ENCODE peak calls at places on chromosome 7, in four cellular contexts. X is AG08396, E is WERI-Rb-1, P is heart left ventricle. Z is an unnamed sample.
A peak's percentile ranks its signal among the peaks of the same experiment; 100 is the strongest.

GRCh38 chr7:133703547-133703946 is 423.6 kb upstream of the LRGUK start:
- DNase-seq in X (peak; percentile 76), E (no peak), P (no peak), Z (no peak)

GRCh38 chr7:91375378-91375777 is 111.1 kb downstream of the FZD1 start:
- DNase-seq in X (no peak), E (no peak), P (no peak), Z (no peak)

GRCh38 chr7:113636727-113637421 is 281.9 kb downstream of the PPP1R3A start:
- DNase-seq in X (peak; percentile 2), E (no peak), P (no peak), Z (no peak)

GRCh38 chr7:1152492-1152891 is 7.5 kb downstream of the ZFAND2A start:
- DNase-seq in X (no peak), E (no peak), P (no peak), Z (no peak)

GRCh38 chr7:100435401-100436304 is 644 bp downstream of the PPP1R35 start:
- DNase-seq in X (peak; percentile 50), E (peak; percentile 29), P (peak; percentile 38), Z (peak; percentile 68)

GRCh38 chr7:36946401-36946739 is 222.1 kb upstream of the AOAH start:
- DNase-seq in X (no peak), E (no peak), P (no peak), Z (no peak)

GRCh38 chr7:159095979-159096411 is 48.7 kb downstream of the VIPR2 start:
- DNase-seq in X (no peak), E (no peak), P (peak; percentile 13), Z (no peak)

GRCh38 chr7:2913760-2914387 is 69.8 kb upstream of the GNA12 start:
- DNase-seq in X (no peak), E (no peak), P (no peak), Z (no peak)

GRCh38 chr7:90232440-90232839 is 12.5 kb upstream of the CFAP69 start:
- DNase-seq in X (no peak), E (no peak), P (no peak), Z (no peak)

Z was measured in hepatocyte.